ENCODE peak calls at places on chromosome 5, in seven cellular contexts. One of them, this sample, is unnamed.
A peak's percentile ranks its signal among the peaks of the same experiment; 100 is the strongest.

GRCh38 chr5:14213813-14214585 is 70.9 kb downstream of the TRIO start:
- DNase-seq in B cell: no peak
- DNase-seq in cardiac muscle cell: no peak
- DNase-seq in thoracic aorta: no peak
- DNase-seq in MCF 10A: no peak
- DNase-seq in psoas muscle: no peak
- DNase-seq in A549: no peak
- DNase-seq in this sample: no peak

GRCh38 chr5:137708796-137709559 is 26.9 kb downstream of the KLHL3 start:
- DNase-seq in B cell: no peak
- DNase-seq in cardiac muscle cell: no peak
- DNase-seq in thoracic aorta: no peak
- DNase-seq in MCF 10A: no peak
- DNase-seq in psoas muscle: no peak
- DNase-seq in A549: no peak
- DNase-seq in this sample: no peak

GRCh38 chr5:16741007-16741406 is 124.2 kb upstream of the RETREG1 start:
- DNase-seq in B cell: no peak
- DNase-seq in cardiac muscle cell: no peak
- DNase-seq in thoracic aorta: no peak
- DNase-seq in MCF 10A: peak; percentile 26
- DNase-seq in psoas muscle: no peak
- DNase-seq in A549: no peak
- DNase-seq in this sample: no peak

GRCh38 chr5:170287532-170287931 is 10.0 kb downstream of the LCP2 start:
- DNase-seq in B cell: no peak
- DNase-seq in cardiac muscle cell: no peak
- DNase-seq in thoracic aorta: no peak
- DNase-seq in MCF 10A: no peak
- DNase-seq in psoas muscle: peak; percentile 70
- DNase-seq in A549: no peak
- DNase-seq in this sample: no peak

GRCh38 chr5:35393901-35394300 is 163.6 kb upstream of the PRLR start:
- DNase-seq in B cell: no peak
- DNase-seq in cardiac muscle cell: no peak
- DNase-seq in thoracic aorta: no peak
- DNase-seq in MCF 10A: no peak
- DNase-seq in psoas muscle: no peak
- DNase-seq in A549: no peak
- DNase-seq in this sample: no peak

GRCh38 chr5:55601209-55601618 is 66.5 kb upstream of the PLPP1 start:
- DNase-seq in B cell: no peak
- DNase-seq in cardiac muscle cell: peak; percentile 32
- DNase-seq in thoracic aorta: peak; percentile 79
- DNase-seq in MCF 10A: peak; percentile 63
- DNase-seq in psoas muscle: peak; percentile 91
- DNase-seq in A549: peak; percentile 96
- DNase-seq in this sample: no peak

GRCh38 chr5:142874537-142874936 is 104.4 kb downstream of the ARHGAP26 start:
- DNase-seq in B cell: no peak
- DNase-seq in cardiac muscle cell: no peak
- DNase-seq in thoracic aorta: peak; percentile 76
- DNase-seq in MCF 10A: peak; percentile 99
- DNase-seq in psoas muscle: peak; percentile 78
- DNase-seq in A549: peak; percentile 92
- DNase-seq in this sample: no peak

GRCh38 chr5:28743362-28743761 is 1705.0 kb upstream of the CDH9 start:
- DNase-seq in B cell: no peak
- DNase-seq in cardiac muscle cell: no peak
- DNase-seq in thoracic aorta: no peak
- DNase-seq in MCF 10A: peak; percentile 14
- DNase-seq in psoas muscle: no peak
- DNase-seq in A549: no peak
- DNase-seq in this sample: no peak

GRCh38 chr5:77616920-77617319 is 21.6 kb downstream of the OTP start:
- DNase-seq in B cell: no peak
- DNase-seq in cardiac muscle cell: no peak
- DNase-seq in thoracic aorta: no peak
- DNase-seq in MCF 10A: no peak
- DNase-seq in psoas muscle: no peak
- DNase-seq in A549: no peak
- DNase-seq in this sample: no peak

GRCh38 chr5:72597456-72597948 is 90.3 kb upstream of the ZNF366 start:
- DNase-seq in B cell: no peak
- DNase-seq in cardiac muscle cell: peak; percentile 66
- DNase-seq in thoracic aorta: no peak
- DNase-seq in MCF 10A: peak; percentile 49
- DNase-seq in psoas muscle: no peak
- DNase-seq in A549: peak; percentile 52
- DNase-seq in this sample: no peak

GRCh38 chr5:1672396-1672795 is 127.2 kb downstream of the MRPL36 start:
- DNase-seq in B cell: no peak
- DNase-seq in cardiac muscle cell: no peak
- DNase-seq in thoracic aorta: no peak
- DNase-seq in MCF 10A: no peak
- DNase-seq in psoas muscle: no peak
- DNase-seq in A549: no peak
- DNase-seq in this sample: no peak

GRCh38 chr5:53406630-53407316 is 73.7 kb upstream of the FST start:
- DNase-seq in B cell: no peak
- DNase-seq in cardiac muscle cell: no peak
- DNase-seq in thoracic aorta: no peak
- DNase-seq in MCF 10A: peak; percentile 75
- DNase-seq in psoas muscle: no peak
- DNase-seq in A549: peak; percentile 68
- DNase-seq in this sample: no peak

GRCh38 chr5:107796797-107797196 is 126.1 kb upstream of the EFNA5 start:
- DNase-seq in B cell: no peak
- DNase-seq in cardiac muscle cell: no peak
- DNase-seq in thoracic aorta: no peak
- DNase-seq in MCF 10A: no peak
- DNase-seq in psoas muscle: no peak
- DNase-seq in A549: no peak
- DNase-seq in this sample: no peak
- TF ChIP-seq CTCF in B cell: no peak
- TF ChIP-seq CTCF in cardiac muscle cell: no peak
- TF ChIP-seq CTCF in thoracic aorta: no peak
- TF ChIP-seq CTCF in MCF 10A: no peak
- TF ChIP-seq CTCF in psoas muscle: no peak
- TF ChIP-seq CTCF in A549: no peak
- TF ChIP-seq CTCF in this sample: no peak

GRCh38 chr5:112918679-112919078 is 3.3 kb downstream of the REEP5 start:
- DNase-seq in B cell: no peak
- DNase-seq in cardiac muscle cell: no peak
- DNase-seq in thoracic aorta: no peak
- DNase-seq in MCF 10A: no peak
- DNase-seq in psoas muscle: no peak
- DNase-seq in A549: no peak
- DNase-seq in this sample: no peak

GRCh38 chr5:112914584-112914983 is 7.4 kb downstream of the REEP5 start:
- DNase-seq in B cell: no peak
- DNase-seq in cardiac muscle cell: peak; percentile 40
- DNase-seq in thoracic aorta: no peak
- DNase-seq in MCF 10A: no peak
- DNase-seq in psoas muscle: no peak
- DNase-seq in A549: no peak
- DNase-seq in this sample: no peak

GRCh38 chr5:112915831-112916230 is 6.2 kb downstream of the REEP5 start:
- DNase-seq in B cell: no peak
- DNase-seq in cardiac muscle cell: no peak
- DNase-seq in thoracic aorta: no peak
- DNase-seq in MCF 10A: no peak
- DNase-seq in psoas muscle: no peak
- DNase-seq in A549: no peak
- DNase-seq in this sample: no peak

GRCh38 chr5:112918136-112918535 is 3.9 kb downstream of the REEP5 start:
- DNase-seq in B cell: no peak
- DNase-seq in cardiac muscle cell: no peak
- DNase-seq in thoracic aorta: no peak
- DNase-seq in MCF 10A: no peak
- DNase-seq in psoas muscle: no peak
- DNase-seq in A549: no peak
- DNase-seq in this sample: no peak

GRCh38 chr5:112917453-112918005 is 4.5 kb downstream of the REEP5 start:
- DNase-seq in B cell: no peak
- DNase-seq in cardiac muscle cell: peak; percentile 13
- DNase-seq in thoracic aorta: no peak
- DNase-seq in MCF 10A: no peak
- DNase-seq in psoas muscle: no peak
- DNase-seq in A549: peak; percentile 42
- DNase-seq in this sample: no peak
- TF ChIP-seq CTCF in B cell: no peak
- TF ChIP-seq CTCF in cardiac muscle cell: peak; percentile 29
- TF ChIP-seq CTCF in thoracic aorta: no peak
- TF ChIP-seq CTCF in MCF 10A: no peak
- TF ChIP-seq CTCF in psoas muscle: no peak
- TF ChIP-seq CTCF in A549: no peak
- TF ChIP-seq CTCF in this sample: peak; percentile 10

GRCh38 chr5:147398860-147399259 is 111.0 kb downstream of the DPYSL3 start:
- DNase-seq in B cell: no peak
- DNase-seq in cardiac muscle cell: no peak
- DNase-seq in thoracic aorta: no peak
- DNase-seq in MCF 10A: no peak
- DNase-seq in psoas muscle: no peak
- DNase-seq in A549: no peak
- DNase-seq in this sample: no peak
- TF ChIP-seq CTCF in B cell: no peak
- TF ChIP-seq CTCF in cardiac muscle cell: no peak
- TF ChIP-seq CTCF in thoracic aorta: no peak
- TF ChIP-seq CTCF in MCF 10A: no peak
- TF ChIP-seq CTCF in psoas muscle: no peak
- TF ChIP-seq CTCF in A549: no peak
- TF ChIP-seq CTCF in this sample: no peak

DNA sequence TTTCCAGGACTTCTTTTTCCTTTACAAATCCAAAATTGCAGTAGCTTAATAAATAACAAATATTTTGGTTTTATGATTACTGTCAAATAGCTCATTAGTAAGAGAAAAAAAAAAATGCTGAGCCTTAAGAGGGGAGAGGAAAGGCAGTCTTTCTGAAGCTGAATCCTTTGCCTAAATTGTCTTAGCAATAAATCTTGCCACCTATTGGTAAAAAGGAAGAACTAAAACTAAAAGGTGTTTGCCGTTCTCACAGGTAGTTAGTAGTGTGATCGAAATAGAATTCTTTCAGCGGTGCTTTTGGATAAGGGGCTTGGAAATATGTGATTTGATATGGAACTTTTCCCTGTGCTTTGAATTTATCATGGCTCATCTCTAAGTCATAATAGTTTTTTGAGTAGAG is 31.2 kb downstream of the PIK3R1 start:
- DNase-seq in B cell: no peak
- DNase-seq in cardiac muscle cell: no peak
- DNase-seq in thoracic aorta: no peak
- DNase-seq in MCF 10A: no peak
- DNase-seq in psoas muscle: no peak
- DNase-seq in A549: no peak
- DNase-seq in this sample: peak; percentile 33
- TF ChIP-seq CTCF in B cell: peak; percentile 57
- TF ChIP-seq CTCF in cardiac muscle cell: no peak
- TF ChIP-seq CTCF in thoracic aorta: no peak
- TF ChIP-seq CTCF in MCF 10A: peak; percentile 24
- TF ChIP-seq CTCF in psoas muscle: no peak
- TF ChIP-seq CTCF in A549: peak; percentile 21
- TF ChIP-seq CTCF in this sample: no peak

GRCh38 chr5:315488-316209 is 5.9 kb upstream of the AHRR start:
- DNase-seq in B cell: peak; percentile 16
- DNase-seq in cardiac muscle cell: no peak
- DNase-seq in thoracic aorta: no peak
- DNase-seq in MCF 10A: no peak
- DNase-seq in psoas muscle: peak; percentile 32
- DNase-seq in A549: no peak
- DNase-seq in this sample: peak; percentile 24

GRCh38 chr5:318341-318897 is 3.1 kb upstream of the AHRR start:
- DNase-seq in B cell: peak; percentile 24
- DNase-seq in cardiac muscle cell: no peak
- DNase-seq in thoracic aorta: no peak
- DNase-seq in MCF 10A: peak; percentile 61
- DNase-seq in psoas muscle: peak; percentile 23
- DNase-seq in A549: peak; percentile 58
- DNase-seq in this sample: peak; percentile 41

GRCh38 chr5:316210-317085 is 5.1 kb upstream of the AHRR start:
- DNase-seq in B cell: peak; percentile 14
- DNase-seq in cardiac muscle cell: no peak
- DNase-seq in thoracic aorta: no peak
- DNase-seq in MCF 10A: no peak
- DNase-seq in psoas muscle: no peak
- DNase-seq in A549: no peak
- DNase-seq in this sample: peak; percentile 78

GRCh38 chr5:318931-319601 is 2.4 kb upstream of the AHRR start:
- DNase-seq in B cell: peak; percentile 16
- DNase-seq in cardiac muscle cell: no peak
- DNase-seq in thoracic aorta: no peak
- DNase-seq in MCF 10A: no peak
- DNase-seq in psoas muscle: peak; percentile 44
- DNase-seq in A549: no peak
- DNase-seq in this sample: peak; percentile 26

DNA sequence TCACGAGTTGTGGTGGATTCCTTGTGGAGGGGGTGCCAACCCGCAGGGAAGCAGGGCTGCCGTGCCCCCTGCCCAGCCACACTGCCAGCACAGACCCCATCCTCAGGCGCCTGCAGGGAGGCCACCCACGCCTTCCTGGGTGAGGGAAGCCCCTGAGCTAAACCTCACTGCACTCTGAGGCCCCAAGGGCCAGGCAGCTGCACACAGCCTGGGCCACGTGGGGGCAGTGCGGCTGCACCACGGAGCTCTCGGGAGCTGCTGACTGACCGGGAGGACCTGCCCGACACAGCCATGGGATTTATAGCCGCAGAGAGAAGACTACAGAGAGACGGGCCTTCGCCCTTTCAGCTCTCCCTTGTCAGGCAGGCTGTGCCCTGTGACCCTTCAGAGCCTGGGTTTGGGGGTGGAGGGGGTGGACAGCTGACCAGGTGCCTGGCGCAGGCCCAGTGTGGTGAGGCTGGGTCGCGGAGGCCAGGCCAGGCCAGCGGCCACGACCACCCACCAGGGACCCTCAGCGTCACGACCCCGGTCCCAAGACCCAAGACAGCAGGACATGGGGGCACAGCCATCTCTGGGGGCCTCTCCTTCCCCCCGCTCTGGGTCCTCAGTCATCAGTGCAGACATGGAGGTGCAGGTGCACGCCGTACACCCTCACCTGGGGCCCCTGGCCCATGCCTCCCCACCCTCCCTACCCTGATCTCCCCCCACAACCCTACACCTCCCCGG is 4.3 kb upstream of the AHRR start:
- DNase-seq in B cell: peak; percentile 63
- DNase-seq in cardiac muscle cell: peak; percentile 81
- DNase-seq in thoracic aorta: no peak
- DNase-seq in MCF 10A: peak; percentile 75
- DNase-seq in psoas muscle: no peak
- DNase-seq in A549: peak; percentile 88
- DNase-seq in this sample: peak; percentile 94
- TF ChIP-seq CTCF in B cell: peak; percentile 29
- TF ChIP-seq CTCF in cardiac muscle cell: peak; percentile 77
- TF ChIP-seq CTCF in thoracic aorta: no peak
- TF ChIP-seq CTCF in MCF 10A: peak; percentile 66
- TF ChIP-seq CTCF in psoas muscle: peak; percentile 19
- TF ChIP-seq CTCF in A549: peak; percentile 69
- TF ChIP-seq CTCF in this sample: peak; percentile 98

GRCh38 chr5:121630402-121630801 is 221.3 kb upstream of the FTMT start:
- DNase-seq in B cell: no peak
- DNase-seq in cardiac muscle cell: peak; percentile 9
- DNase-seq in thoracic aorta: no peak
- DNase-seq in MCF 10A: peak; percentile 51
- DNase-seq in psoas muscle: no peak
- DNase-seq in A549: peak; percentile 33
- DNase-seq in this sample: no peak
- TF ChIP-seq CTCF in B cell: no peak
- TF ChIP-seq CTCF in cardiac muscle cell: no peak
- TF ChIP-seq CTCF in thoracic aorta: no peak
- TF ChIP-seq CTCF in MCF 10A: peak; percentile 36
- TF ChIP-seq CTCF in psoas muscle: peak; percentile 32
- TF ChIP-seq CTCF in A549: peak; percentile 24
- TF ChIP-seq CTCF in this sample: no peak

This sample was measured in GM13976.